ENCODE peak calls at places on chromosomes 13 and 19, in nine cellular contexts. One of them, this sample, is unnamed.

GRCh38 chr13:107421028-107421427 is 794.3 kb downstream of the LIG4 start:
- DNase-seq in mesendoderm: no peak
- DNase-seq in GM12891: no peak
- DNase-seq in choroid plexus epithelial cell: peak
- DNase-seq in ELR: peak
- DNase-seq in hypothalamus: no peak
- DNase-seq in SK-N-DZ: no peak
- DNase-seq in CD8-positive, alpha-beta T cell: no peak
- DNase-seq in activated T-cell treated with anti-CD3 and anti-CD28 coated beads, Interleukin-2, amount 50 U/mL, for 48 hours: no peak
- DNase-seq in this sample: peak

GRCh38 chr19:51394045-51394836 is 3.9 kb upstream of the C19orf84 start:
- DNase-seq in ELR: peak
- DNase-seq in CD8-positive, alpha-beta T cell: peak
- DNase-seq in activated T-cell treated with anti-CD3 and anti-CD28 coated beads, Interleukin-2, amount 50 U/mL, for 48 hours: peak
- DNase-seq in choroid plexus epithelial cell: peak
- DNase-seq in GM12891: peak
- DNase-seq in hypothalamus: peak
- DNase-seq in mesendoderm: peak
- DNase-seq in SK-N-DZ: peak
- DNase-seq in this sample: peak

GRCh38 chr13:95552539-95553270 is at the start of gene CLDN10:
- DNase-seq in ELR: no peak
- DNase-seq in mesendoderm: peak
- DNase-seq in GM12891: no peak
- DNase-seq in activated T-cell treated with anti-CD3 and anti-CD28 coated beads, Interleukin-2, amount 50 U/mL, for 48 hours: no peak
- DNase-seq in hypothalamus: peak
- DNase-seq in CD8-positive, alpha-beta T cell: no peak
- DNase-seq in SK-N-DZ: peak
- DNase-seq in choroid plexus epithelial cell: no peak
- DNase-seq in this sample: peak

GRCh38 chr19:41131186-41131585 is 17.0 kb downstream of the CYP2F1 start:
- DNase-seq in activated T-cell treated with anti-CD3 and anti-CD28 coated beads, Interleukin-2, amount 50 U/mL, for 48 hours: no peak
- DNase-seq in GM12891: no peak
- DNase-seq in ELR: no peak
- DNase-seq in CD8-positive, alpha-beta T cell: no peak
- DNase-seq in choroid plexus epithelial cell: no peak
- DNase-seq in SK-N-DZ: no peak
- DNase-seq in hypothalamus: no peak
- DNase-seq in mesendoderm: no peak
- DNase-seq in this sample: no peak

GRCh38 chr19:5122121-5122400 is 153.1 kb downstream of the KDM4B start:
- DNase-seq in mesendoderm: no peak
- DNase-seq in activated T-cell treated with anti-CD3 and anti-CD28 coated beads, Interleukin-2, amount 50 U/mL, for 48 hours: no peak
- DNase-seq in hypothalamus: no peak
- DNase-seq in choroid plexus epithelial cell: no peak
- DNase-seq in GM12891: no peak
- DNase-seq in ELR: no peak
- DNase-seq in SK-N-DZ: no peak
- DNase-seq in CD8-positive, alpha-beta T cell: peak
- DNase-seq in this sample: no peak

GRCh38 chr19:1567116-1567847 is 843 bp downstream of the MEX3D start:
- DNase-seq in mesendoderm: no peak
- DNase-seq in SK-N-DZ: no peak
- DNase-seq in choroid plexus epithelial cell: no peak
- DNase-seq in CD8-positive, alpha-beta T cell: peak
- DNase-seq in ELR: peak
- DNase-seq in GM12891: no peak
- DNase-seq in hypothalamus: no peak
- DNase-seq in activated T-cell treated with anti-CD3 and anti-CD28 coated beads, Interleukin-2, amount 50 U/mL, for 48 hours: peak
- DNase-seq in this sample: peak

GRCh38 chr13:44271031-44271433 is 102.6 kb upstream of the SERP2 start:
- DNase-seq in CD8-positive, alpha-beta T cell: no peak
- DNase-seq in hypothalamus: no peak
- DNase-seq in ELR: peak
- DNase-seq in SK-N-DZ: no peak
- DNase-seq in choroid plexus epithelial cell: peak
- DNase-seq in activated T-cell treated with anti-CD3 and anti-CD28 coated beads, Interleukin-2, amount 50 U/mL, for 48 hours: no peak
- DNase-seq in GM12891: no peak
- DNase-seq in mesendoderm: no peak
- DNase-seq in this sample: no peak

GRCh38 chr19:38030681-38031422 is 123.8 kb downstream of the SIPA1L3 start:
- DNase-seq in mesendoderm: no peak
- DNase-seq in SK-N-DZ: no peak
- DNase-seq in activated T-cell treated with anti-CD3 and anti-CD28 coated beads, Interleukin-2, amount 50 U/mL, for 48 hours: no peak
- DNase-seq in CD8-positive, alpha-beta T cell: no peak
- DNase-seq in hypothalamus: no peak
- DNase-seq in GM12891: no peak
- DNase-seq in ELR: no peak
- DNase-seq in choroid plexus epithelial cell: no peak
- DNase-seq in this sample: no peak

GRCh38 chr13:28719656-28720055 is 886 bp upstream of the SLC46A3 start:
- DNase-seq in hypothalamus: no peak
- DNase-seq in GM12891: no peak
- DNase-seq in CD8-positive, alpha-beta T cell: no peak
- DNase-seq in ELR: peak
- DNase-seq in mesendoderm: no peak
- DNase-seq in activated T-cell treated with anti-CD3 and anti-CD28 coated beads, Interleukin-2, amount 50 U/mL, for 48 hours: no peak
- DNase-seq in SK-N-DZ: no peak
- DNase-seq in choroid plexus epithelial cell: peak
- DNase-seq in this sample: peak

GRCh38 chr19:4388171-4389063 is 11.9 kb downstream of the SH3GL1 start:
- DNase-seq in SK-N-DZ: no peak
- DNase-seq in GM12891: no peak
- DNase-seq in hypothalamus: peak
- DNase-seq in mesendoderm: no peak
- DNase-seq in choroid plexus epithelial cell: no peak
- DNase-seq in CD8-positive, alpha-beta T cell: no peak
- DNase-seq in ELR: no peak
- DNase-seq in activated T-cell treated with anti-CD3 and anti-CD28 coated beads, Interleukin-2, amount 50 U/mL, for 48 hours: no peak
- DNase-seq in this sample: no peak

GRCh38 chr13:41007359-41008118 is 11.6 kb downstream of the ELF1 start:
- DNase-seq in choroid plexus epithelial cell: peak
- DNase-seq in ELR: no peak
- DNase-seq in SK-N-DZ: no peak
- DNase-seq in activated T-cell treated with anti-CD3 and anti-CD28 coated beads, Interleukin-2, amount 50 U/mL, for 48 hours: no peak
- DNase-seq in mesendoderm: no peak
- DNase-seq in hypothalamus: no peak
- DNase-seq in GM12891: no peak
- DNase-seq in CD8-positive, alpha-beta T cell: no peak
- DNase-seq in this sample: no peak

GRCh38 chr19:38321646-38322323 is 2.1 kb downstream of the KCNK6 start:
- DNase-seq in SK-N-DZ: peak
- DNase-seq in GM12891: no peak
- DNase-seq in hypothalamus: no peak
- DNase-seq in mesendoderm: no peak
- DNase-seq in activated T-cell treated with anti-CD3 and anti-CD28 coated beads, Interleukin-2, amount 50 U/mL, for 48 hours: no peak
- DNase-seq in CD8-positive, alpha-beta T cell: no peak
- DNase-seq in choroid plexus epithelial cell: peak
- DNase-seq in ELR: no peak
- DNase-seq in this sample: no peak

GRCh38 chr19:35613574-35613973 is 1.0 kb downstream of the HAUS5 start:
- DNase-seq in activated T-cell treated with anti-CD3 and anti-CD28 coated beads, Interleukin-2, amount 50 U/mL, for 48 hours: no peak
- DNase-seq in hypothalamus: no peak
- DNase-seq in SK-N-DZ: no peak
- DNase-seq in CD8-positive, alpha-beta T cell: no peak
- DNase-seq in mesendoderm: no peak
- DNase-seq in choroid plexus epithelial cell: no peak
- DNase-seq in ELR: no peak
- DNase-seq in GM12891: no peak
- DNase-seq in this sample: no peak

GRCh38 chr19:16381756-16382401 is 57.3 kb downstream of the KLF2 start:
- DNase-seq in activated T-cell treated with anti-CD3 and anti-CD28 coated beads, Interleukin-2, amount 50 U/mL, for 48 hours: no peak
- DNase-seq in hypothalamus: peak
- DNase-seq in mesendoderm: no peak
- DNase-seq in CD8-positive, alpha-beta T cell: no peak
- DNase-seq in choroid plexus epithelial cell: no peak
- DNase-seq in ELR: no peak
- DNase-seq in GM12891: no peak
- DNase-seq in SK-N-DZ: no peak
- DNase-seq in this sample: no peak

GRCh38 chr19:57269515-57270250 is 10.6 kb upstream of the ZNF460 start:
- DNase-seq in mesendoderm: no peak
- DNase-seq in GM12891: no peak
- DNase-seq in choroid plexus epithelial cell: peak
- DNase-seq in SK-N-DZ: no peak
- DNase-seq in hypothalamus: no peak
- DNase-seq in CD8-positive, alpha-beta T cell: no peak
- DNase-seq in ELR: peak
- DNase-seq in activated T-cell treated with anti-CD3 and anti-CD28 coated beads, Interleukin-2, amount 50 U/mL, for 48 hours: no peak
- DNase-seq in this sample: peak

GRCh38 chr19:42066075-42066754 is 3.8 kb downstream of the GRIK5 start:
- DNase-seq in ELR: peak
- DNase-seq in choroid plexus epithelial cell: peak
- DNase-seq in CD8-positive, alpha-beta T cell: no peak
- DNase-seq in activated T-cell treated with anti-CD3 and anti-CD28 coated beads, Interleukin-2, amount 50 U/mL, for 48 hours: no peak
- DNase-seq in hypothalamus: peak
- DNase-seq in mesendoderm: peak
- DNase-seq in GM12891: no peak
- DNase-seq in SK-N-DZ: peak
- DNase-seq in this sample: peak

GRCh38 chr13:62113145-62113544 is 697.5 kb upstream of the PCDH20 start:
- DNase-seq in hypothalamus: no peak
- DNase-seq in choroid plexus epithelial cell: peak
- DNase-seq in SK-N-DZ: no peak
- DNase-seq in ELR: peak
- DNase-seq in mesendoderm: peak
- DNase-seq in GM12891: no peak
- DNase-seq in CD8-positive, alpha-beta T cell: no peak
- DNase-seq in activated T-cell treated with anti-CD3 and anti-CD28 coated beads, Interleukin-2, amount 50 U/mL, for 48 hours: no peak
- DNase-seq in this sample: peak

GRCh38 chr19:43532962-43533545 is at the start of gene ZNF575:
- DNase-seq in choroid plexus epithelial cell: peak
- DNase-seq in CD8-positive, alpha-beta T cell: peak
- DNase-seq in ELR: peak
- DNase-seq in SK-N-DZ: peak
- DNase-seq in mesendoderm: peak
- DNase-seq in activated T-cell treated with anti-CD3 and anti-CD28 coated beads, Interleukin-2, amount 50 U/mL, for 48 hours: peak
- DNase-seq in hypothalamus: peak
- DNase-seq in GM12891: peak
- DNase-seq in this sample: peak

GRCh38 chr13:102729560-102730275 is 34.9 kb upstream of the METTL21C start:
- DNase-seq in GM12891: no peak
- DNase-seq in CD8-positive, alpha-beta T cell: no peak
- DNase-seq in activated T-cell treated with anti-CD3 and anti-CD28 coated beads, Interleukin-2, amount 50 U/mL, for 48 hours: no peak
- DNase-seq in SK-N-DZ: no peak
- DNase-seq in hypothalamus: no peak
- DNase-seq in mesendoderm: no peak
- DNase-seq in ELR: peak
- DNase-seq in choroid plexus epithelial cell: peak
- DNase-seq in this sample: peak

GRCh38 chr13:27541386-27541785 is 78.9 kb downstream of the LNX2 start:
- DNase-seq in SK-N-DZ: no peak
- DNase-seq in activated T-cell treated with anti-CD3 and anti-CD28 coated beads, Interleukin-2, amount 50 U/mL, for 48 hours: no peak
- DNase-seq in choroid plexus epithelial cell: no peak
- DNase-seq in hypothalamus: no peak
- DNase-seq in GM12891: no peak
- DNase-seq in ELR: no peak
- DNase-seq in mesendoderm: no peak
- DNase-seq in CD8-positive, alpha-beta T cell: no peak
- DNase-seq in this sample: no peak

GRCh38 chr19:47663911-47664771 is 49.1 kb upstream of the EHD2 start:
- DNase-seq in choroid plexus epithelial cell: peak
- DNase-seq in SK-N-DZ: no peak
- DNase-seq in ELR: peak
- DNase-seq in GM12891: no peak
- DNase-seq in CD8-positive, alpha-beta T cell: no peak
- DNase-seq in hypothalamus: peak
- DNase-seq in mesendoderm: peak
- DNase-seq in activated T-cell treated with anti-CD3 and anti-CD28 coated beads, Interleukin-2, amount 50 U/mL, for 48 hours: no peak
- DNase-seq in this sample: peak

GRCh38 chr13:106373989-106374572 is 161.4 kb downstream of the EFNB2 start:
- DNase-seq in mesendoderm: no peak
- DNase-seq in activated T-cell treated with anti-CD3 and anti-CD28 coated beads, Interleukin-2, amount 50 U/mL, for 48 hours: no peak
- DNase-seq in hypothalamus: no peak
- DNase-seq in CD8-positive, alpha-beta T cell: no peak
- DNase-seq in SK-N-DZ: no peak
- DNase-seq in choroid plexus epithelial cell: peak
- DNase-seq in GM12891: no peak
- DNase-seq in ELR: no peak
- DNase-seq in this sample: peak

GRCh38 chr13:41054919-41055619 is 6.2 kb upstream of the WBP4 start:
- DNase-seq in activated T-cell treated with anti-CD3 and anti-CD28 coated beads, Interleukin-2, amount 50 U/mL, for 48 hours: no peak
- DNase-seq in GM12891: no peak
- DNase-seq in hypothalamus: no peak
- DNase-seq in mesendoderm: peak
- DNase-seq in CD8-positive, alpha-beta T cell: no peak
- DNase-seq in ELR: peak
- DNase-seq in choroid plexus epithelial cell: no peak
- DNase-seq in SK-N-DZ: no peak
- DNase-seq in this sample: no peak

GRCh38 chr13:92994056-92994455 is 232.6 kb upstream of the GPC6 start:
- DNase-seq in choroid plexus epithelial cell: peak
- DNase-seq in mesendoderm: no peak
- DNase-seq in ELR: peak
- DNase-seq in GM12891: no peak
- DNase-seq in CD8-positive, alpha-beta T cell: no peak
- DNase-seq in hypothalamus: no peak
- DNase-seq in activated T-cell treated with anti-CD3 and anti-CD28 coated beads, Interleukin-2, amount 50 U/mL, for 48 hours: no peak
- DNase-seq in SK-N-DZ: no peak
- DNase-seq in this sample: no peak

GRCh38 chr19:16896913-16897571 is 8.2 kb downstream of the F2RL3 start:
- DNase-seq in GM12891: peak
- DNase-seq in SK-N-DZ: peak
- DNase-seq in mesendoderm: peak
- DNase-seq in activated T-cell treated with anti-CD3 and anti-CD28 coated beads, Interleukin-2, amount 50 U/mL, for 48 hours: peak
- DNase-seq in CD8-positive, alpha-beta T cell: peak
- DNase-seq in choroid plexus epithelial cell: peak
- DNase-seq in ELR: peak
- DNase-seq in hypothalamus: peak
- DNase-seq in this sample: peak

GRCh38 chr13:112759834-112760233 is 70.0 kb downstream of the ATP11A start:
- DNase-seq in activated T-cell treated with anti-CD3 and anti-CD28 coated beads, Interleukin-2, amount 50 U/mL, for 48 hours: no peak
- DNase-seq in GM12891: no peak
- DNase-seq in CD8-positive, alpha-beta T cell: no peak
- DNase-seq in mesendoderm: no peak
- DNase-seq in hypothalamus: no peak
- DNase-seq in ELR: no peak
- DNase-seq in choroid plexus epithelial cell: no peak
- DNase-seq in SK-N-DZ: no peak
- DNase-seq in this sample: no peak

This sample was measured in astrocyte of the hippocampus.